ENCODE peak calls at places on chromosomes 13 and 19, in eight cellular contexts. I is IMR-90, U is left ventricle myocardium inferior, W is astrocyte, S is thoracic aorta, N is heart right ventricle, Y is upper lobe of right lung, O is body of pancreas. Q is an unnamed sample.

GRCh38 chr13:44196186-44196751 is 177.4 kb upstream of the SERP2 start:
- DNase-seq in Y (no peak), S (no peak), U (no peak), O (no peak), W (no peak), I (no peak), N (no peak), Q (no peak)

GRCh38 chr13:32663660-32664059 is 77.4 kb downstream of the PDS5B start:
- DNase-seq in N (no peak), Y (no peak), S (no peak), O (no peak), W (no peak), U (no peak), I (no peak), Q (no peak)

GRCh38 chr19:47660435-47660832 is 51.5 kb downstream of the BICRA start:
- DNase-seq in N (no peak), I (no peak), O (no peak), S (no peak), Y (no peak), W (peak; percentile 29), U (no peak), Q (no peak)

GRCh38 chr19:35592226-35592625 is 6.3 kb downstream of the PMIS2 start:
- DNase-seq in S (no peak), U (no peak), N (no peak), I (peak; percentile 37), W (peak; percentile 9), O (peak; percentile 71), Y (no peak), Q (peak; percentile 66)

GRCh38 chr13:109651854-109652253 is 134.5 kb downstream of the IRS2 start:
- DNase-seq in N (no peak), I (no peak), S (no peak), U (no peak), Y (no peak), W (no peak), O (no peak), Q (no peak)

GRCh38 chr19:17513801-17514200 is 2.4 kb downstream of the PGLS start:
- DNase-seq in I (no peak), Y (no peak), N (no peak), U (no peak), S (no peak), O (no peak), W (peak; percentile 49), Q (no peak)

GRCh38 chr19:23882493-23882892 is 32.2 kb upstream of the ZNF726 start:
- DNase-seq in O (no peak), N (no peak), Y (no peak), I (no peak), S (no peak), U (no peak), W (no peak), Q (no peak)

GRCh38 chr19:3644351-3645066 is 17.9 kb upstream of the CACTIN start:
- DNase-seq in Y (no peak), I (peak; percentile 49), U (no peak), S (no peak), O (peak; percentile 22), W (peak; percentile 25), N (no peak), Q (no peak)

GRCh38 chr19:900302-901111 is 7.2 kb downstream of the RNU6-9 start:
- DNase-seq in Y (no peak), U (no peak), N (no peak), O (no peak), I (no peak), S (no peak), W (no peak), Q (no peak)

GRCh38 chr19:49896863-49897621 is at the start of gene IL4I1:
- DNase-seq in O (no peak), Y (peak; percentile 73), N (no peak), S (no peak), I (peak; percentile 42), U (no peak), W (peak; percentile 16), Q (peak; percentile 41)

GRCh38 chr19:45094707-45095106 is 1.7 kb downstream of the PPP1R37 start:
- DNase-seq in I (no peak), N (no peak), O (no peak), S (no peak), U (no peak), Y (no peak), W (no peak), Q (no peak)
- H3K4me3 ChIP-seq in I (no peak overlapping the region), N (peak overlapping the region; percentile 4), O (no peak overlapping the region), S (peak overlapping the region; percentile 94), U (peak overlapping the region; percentile 100), Y (no peak overlapping the region), W (no peak overlapping the region), Q (no peak overlapping the region)

GRCh38 chr19:6886272-6886671 is 1.1 kb upstream of the ADGRE1 start:
- DNase-seq in I (no peak), W (no peak), S (no peak), Y (no peak), O (no peak), U (no peak), N (no peak), Q (no peak)
- H3K9me3 ChIP-seq in I (peaks cover 13% of the 10 kb centered on the region), W (no peaks in the 10 kb centered on the region), S (no peaks in the 10 kb centered on the region), Y (no peaks in the 10 kb centered on the region), O (no peaks in the 10 kb centered on the region), U (peaks cover 18% of the 10 kb centered on the region), N (peaks cover 3% of the 10 kb centered on the region), Q (no peaks in the 10 kb centered on the region)

GRCh38 chr19:32406161-32407003 is 812 bp downstream of the DPY19L3 start:
- DNase-seq in W (no peak), I (no peak), O (peak; percentile 76), Y (no peak), U (no peak), N (no peak), S (no peak), Q (no peak)

GRCh38 chr19:32405431-32406160 is at the start of gene DPY19L3:
- DNase-seq in N (peak; percentile 95), I (peak; percentile 91), U (peak; percentile 95), W (peak; percentile 82), Y (peak; percentile 98), S (peak; percentile 73), O (peak; percentile 97), Q (peak; percentile 96)

GRCh38 chr19:32403291-32403995 is 2.1 kb upstream of the DPY19L3 start:
- DNase-seq in Y (no peak), U (no peak), N (no peak), I (no peak), W (no peak), S (no peak), O (no peak), Q (peak; percentile 10)

GRCh38 chr19:32404939-32405430 is 585 bp upstream of the DPY19L3 start:
- DNase-seq in O (peak; percentile 78), N (peak; percentile 80), U (peak; percentile 71), I (peak; percentile 26), Y (peak; percentile 87), W (peak; percentile 16), S (no peak), Q (peak; percentile 61)

GRCh38 chr19:32404213-32404938 is 1.2 kb upstream of the DPY19L3 start:
- DNase-seq in N (no peak), U (no peak), S (no peak), Y (no peak), I (no peak), O (peak; percentile 18), W (no peak), Q (peak; percentile 42)
- H3K4me3 ChIP-seq in N (peak overlapping the region; percentile 98), U (peak overlapping the region; percentile 96), S (peak overlapping the region; percentile 93), Y (peak overlapping the region; percentile 86), I (peak overlapping the region; percentile 82), O (peak overlapping the region; percentile 96), W (peak overlapping the region; percentile 86), Q (peak overlapping the region; percentile 62)

GRCh38 chr19:39987167-39987566 is 9.7 kb upstream of the ZNF546 start:
- DNase-seq in I (no peak), W (no peak), S (no peak), U (no peak), N (no peak), Y (no peak), O (no peak), Q (no peak)
- H3K9me3 ChIP-seq in I (peaks cover 4% of the 10 kb centered on the region), W (peaks cover 4% of the 10 kb centered on the region), S (peaks cover 20% of the 10 kb centered on the region), U (peaks cover 44% of the 10 kb centered on the region), N (peaks cover 19% of the 10 kb centered on the region), Y (peaks cover 25% of the 10 kb centered on the region), O (no peaks in the 10 kb centered on the region), Q (no peaks in the 10 kb centered on the region)

Q was measured in cardiac muscle cell.